ENCODE peak calls at places on chromosomes 3 and 15, in seven cellular contexts. J is OCI-LY7, V is cardiac muscle cell, X is tibial artery, T is dorsolateral prefrontal cortex, E is astrocyte of the spinal cord, U is astrocyte of the cerebellum. C is an unnamed sample.

GRCh38 chr15:27977656-27978055 is 121.5 kb downstream of the OCA2 start:
- DNase-seq in X (no peak), E (peak; percentile 33), U (peak; percentile 5), V (no peak), J (no peak), T (no peak), C (no peak)

GRCh38 chr3:175065492-175065891 is 206.4 kb downstream of the NAALADL2 start:
- DNase-seq in T (no peak), X (no peak), J (no peak), U (no peak), E (no peak), V (no peak), C (no peak)

GRCh38 chr3:190169877-190170276 is 49.2 kb upstream of the P3H2 start:
- DNase-seq in X (no peak), T (no peak), U (no peak), E (no peak), V (no peak), J (no peak), C (no peak)

GRCh38 chr15:66253643-66254363 is at the start of gene MEGF11:
- DNase-seq in J (no peak), T (peak; percentile 62), U (no peak), E (peak; percentile 30), V (peak; percentile 57), X (no peak), C (peak; percentile 20)

GRCh38 chr3:44439499-44440295 is 37.8 kb downstream of the ZNF445 start:
- DNase-seq in T (no peak), E (peak; percentile 60), J (peak; percentile 77), X (peak; percentile 89), U (no peak), V (peak; percentile 52), C (peak; percentile 85)

GRCh38 chr3:39137435-39137936 is 15.9 kb downstream of the CSRNP1 start:
- DNase-seq in U (no peak), E (no peak), X (no peak), T (no peak), J (no peak), V (no peak), C (no peak)

GRCh38 chr3:50112462-50112861 is 23.7 kb downstream of the RBM5 start:
- DNase-seq in V (no peak), X (no peak), J (no peak), T (no peak), U (no peak), E (no peak), C (peak; percentile 36)

GRCh38 chr3:152621006-152621868 is 213.7 kb upstream of the P2RY1 start:
- DNase-seq in J (no peak), V (no peak), E (peak; percentile 22), U (no peak), T (no peak), X (no peak), C (no peak)

GRCh38 chr3:58192076-58192475 is 18.7 kb downstream of the DNASE1L3 start:
- DNase-seq in X (no peak), V (no peak), T (no peak), E (no peak), J (no peak), U (no peak), C (no peak)

GRCh38 chr15:62846131-62846804 is 196.3 kb upstream of the TPM1 start:
- DNase-seq in J (no peak), U (no peak), X (no peak), T (no peak), E (no peak), V (no peak), C (no peak)

GRCh38 chr3:14608298-14608697 is 43.3 kb upstream of the CCDC174 start:
- DNase-seq in V (no peak), U (no peak), E (no peak), J (no peak), T (no peak), X (peak; percentile 38), C (no peak)

GRCh38 chr3:185651971-185652370 is 65.9 kb downstream of the SENP2 start:
- DNase-seq in X (no peak), V (no peak), J (no peak), T (no peak), E (no peak), U (no peak), C (no peak)

GRCh38 chr15:63322541-63322940 is 45.1 kb downstream of the APH1B start:
- DNase-seq in T (no peak), X (no peak), E (peak; percentile 28), J (no peak), V (peak; percentile 33), U (peak; percentile 16), C (peak; percentile 51)

GRCh38 chr3:98974442-98974841 is 72.9 kb upstream of the DCBLD2 start:
- DNase-seq in T (no peak), X (no peak), J (no peak), U (no peak), E (no peak), V (no peak), C (no peak)

GRCh38 chr3:56800373-56801150 is 1.2 kb downstream of the ARHGEF3 start:
- DNase-seq in U (no peak), E (no peak), T (no peak), J (peak; percentile 80), X (no peak), V (no peak), C (peak; percentile 51)

GRCh38 chr3:132843851-132844565 is 121.8 kb upstream of the NPHP3 start:
- DNase-seq in E (no peak), T (no peak), V (no peak), J (no peak), U (no peak), X (no peak), C (no peak)

GRCh38 chr15:61421470-61421869 is 192.4 kb upstream of the RORA start:
- DNase-seq in U (no peak), V (no peak), J (no peak), E (no peak), X (no peak), T (no peak), C (no peak)

GRCh38 chr3:134114726-134115125 is 85.0 kb upstream of the SLCO2A1 start:
- DNase-seq in U (no peak), J (no peak), E (no peak), X (no peak), T (no peak), V (no peak), C (no peak)

DNA sequence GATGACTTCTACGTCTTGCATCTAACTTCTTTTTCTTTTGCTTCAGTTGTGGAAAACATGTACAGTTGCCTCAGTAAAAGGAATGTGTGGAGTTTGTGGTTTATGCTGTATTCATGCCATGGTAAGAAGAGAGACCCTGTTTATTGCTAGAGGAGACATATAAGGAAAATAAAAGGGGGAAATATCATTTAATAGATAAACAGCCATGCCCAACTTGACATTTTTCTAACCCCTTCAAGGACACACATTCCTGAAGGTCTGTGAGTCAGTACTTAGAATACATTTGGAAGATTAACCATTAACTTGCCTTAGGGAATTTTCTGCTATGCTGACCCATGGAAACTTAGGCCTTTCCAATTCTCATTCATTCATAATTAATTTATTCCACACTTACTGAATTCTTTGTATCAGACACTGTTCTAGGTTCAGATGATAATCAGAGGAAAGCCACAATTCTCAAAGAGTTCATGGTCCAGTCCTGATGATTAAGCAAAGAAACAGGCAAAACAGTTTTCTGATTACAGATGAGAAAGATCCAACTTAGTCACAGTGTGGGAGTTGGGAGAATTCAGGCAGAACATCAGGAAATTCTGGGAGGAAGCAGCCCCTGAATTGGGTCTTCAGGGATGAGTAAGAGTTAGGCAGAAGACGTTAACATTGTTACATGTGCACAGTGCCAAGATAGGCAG is 329.8 kb upstream of the RASGRP1 start:
- DNase-seq in X (no peak), V (peak; percentile 32), T (no peak), E (peak; percentile 88), J (no peak), U (peak; percentile 80), C (no peak)
- H3K4me3 ChIP-seq in X (no peak overlapping the region), V (no peak overlapping the region), T (no peak overlapping the region), E (no peak overlapping the region), J (no peak overlapping the region), U (no peak overlapping the region), C (no peak overlapping the region)

GRCh38 chr3:9944271-9944670 is 7.9 kb downstream of the PRRT3 start:
- DNase-seq in E (no peak), J (no peak), X (no peak), T (no peak), V (no peak), U (no peak), C (no peak)

GRCh38 chr3:9947025-9947995 is 4.9 kb downstream of the PRRT3 start:
- DNase-seq in J (no peak), T (peak; percentile 80), E (peak; percentile 71), V (peak; percentile 54), U (no peak), X (peak; percentile 89), C (peak; percentile 88)

GRCh38 chr3:9945358-9945757 is 6.8 kb downstream of the PRRT3 start:
- DNase-seq in V (no peak), E (no peak), U (no peak), T (no peak), X (no peak), J (no peak), C (no peak)

GRCh38 chr3:9948586-9948985 is 3.6 kb downstream of the PRRT3 start:
- DNase-seq in J (no peak), E (no peak), U (no peak), V (no peak), X (no peak), T (no peak), C (no peak)

GRCh38 chr3:9946112-9947024 is 5.8 kb downstream of the PRRT3 start:
- DNase-seq in E (peak; percentile 91), X (peak; percentile 93), V (peak; percentile 93), U (peak; percentile 63), J (no peak), T (peak; percentile 88), C (peak; percentile 95)
- H3K4me3 ChIP-seq in E (peak overlapping the region; percentile 63), X (peak overlapping the region; percentile 70), V (peak overlapping the region; percentile 42), U (peak overlapping the region; percentile 51), J (no peak overlapping the region), T (peak overlapping the region; percentile 67), C (peak overlapping the region; percentile 27)

DNA sequence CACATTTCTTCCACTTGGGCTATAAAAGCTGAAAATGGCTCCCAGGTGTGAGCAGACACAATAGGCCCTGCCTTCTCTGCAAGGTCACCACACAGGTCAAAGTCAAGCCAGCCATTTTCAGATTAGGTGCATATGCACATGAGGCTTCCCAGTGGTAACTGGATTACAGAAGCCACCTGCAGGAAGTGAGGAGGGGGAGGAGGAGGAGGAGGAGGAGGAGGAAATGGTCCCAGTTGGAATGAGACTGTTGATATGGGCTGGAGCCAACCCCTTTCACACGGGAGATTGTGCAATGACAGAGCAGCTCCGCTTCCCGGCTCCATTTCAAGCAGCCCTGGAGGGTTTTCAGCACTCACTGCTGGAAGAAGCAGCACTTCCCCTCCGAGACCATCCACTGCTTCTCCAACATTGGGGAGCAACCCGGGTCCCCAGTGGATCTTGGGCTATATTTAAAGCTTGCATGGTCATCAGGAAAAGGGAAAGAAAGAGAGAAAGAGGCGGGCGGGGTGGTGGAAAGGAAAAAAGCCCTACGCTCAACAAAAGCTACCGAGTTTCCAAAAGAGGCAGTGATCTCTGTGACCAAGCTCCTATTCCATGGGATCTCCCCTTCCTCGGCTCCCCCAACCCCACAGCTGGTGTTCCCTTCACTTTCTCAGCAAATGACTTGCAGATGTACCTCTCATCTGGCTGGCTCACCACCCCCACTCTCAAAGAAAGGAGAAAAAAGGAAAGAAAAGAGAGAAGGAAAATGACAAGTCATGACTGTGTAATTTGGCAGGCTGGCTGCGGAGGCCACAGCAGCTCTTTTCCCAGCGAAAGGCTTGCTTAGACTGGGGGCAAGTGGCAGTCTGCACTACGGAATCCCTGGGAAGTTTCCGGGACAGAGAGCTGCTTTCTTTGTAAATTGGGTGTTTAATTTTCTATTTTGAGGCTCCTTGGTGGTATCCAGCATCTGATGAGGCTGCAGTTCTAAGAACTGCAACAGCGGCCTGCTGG is 58.3 kb downstream of the LRIG1 start:
- DNase-seq in V (peak; percentile 70), E (peak; percentile 84), J (no peak), T (no peak), U (peak; percentile 59), X (peak; percentile 83), C (peak; percentile 91)
- H3K4me3 ChIP-seq in V (no peak overlapping the region), E (no peak overlapping the region), J (no peak overlapping the region), T (no peak overlapping the region), U (no peak overlapping the region), X (peak overlapping the region; percentile 14), C (no peak overlapping the region)

GRCh38 chr15:37104413-37105392 is 4.4 kb upstream of the MEIS2 start:
- DNase-seq in T (no peak), X (no peak), J (no peak), V (no peak), E (no peak), U (no peak), C (no peak)
- H3K4me3 ChIP-seq in T (peak overlapping the region; percentile 75), X (no peak overlapping the region), J (no peak overlapping the region), V (peak overlapping the region; percentile 98), E (peak overlapping the region; percentile 93), U (peak overlapping the region; percentile 88), C (no peak overlapping the region)